ENCODE peak calls at places on chromosome 1, in seven cellular contexts. One of them, this sample, is unnamed.

GRCh38 chr1:220966874-220967631 is 87.8 kb downstream of the HLX start:
- DNase-seq in Calu3: no peak
- DNase-seq in GM13976: no peak
- DNase-seq in choroid plexus epithelial cell: no peak
- DNase-seq in cortex of kidney: no peak
- DNase-seq in EH: peak
- DNase-seq in stimulated activated naive CD8-positive, alpha-beta T cell treated with anti-CD3 and anti-CD28 coated beads, Interleukin-15, Interleukin-2, amounts not matched to agents 100 U/mL and 50 U/mL, for 24 hours: no peak
- DNase-seq in this sample: no peak

GRCh38 chr1:103250441-103250861 is 142.1 kb upstream of the COL11A1 start:
- DNase-seq in Calu3: no peak
- DNase-seq in GM13976: no peak
- DNase-seq in choroid plexus epithelial cell: peak
- DNase-seq in cortex of kidney: no peak
- DNase-seq in EH: peak
- DNase-seq in stimulated activated naive CD8-positive, alpha-beta T cell treated with anti-CD3 and anti-CD28 coated beads, Interleukin-15, Interleukin-2, amounts not matched to agents 100 U/mL and 50 U/mL, for 24 hours: no peak
- DNase-seq in this sample: no peak

GRCh38 chr1:114746450-114747121 is 11.2 kb downstream of the CSDE1 start:
- DNase-seq in Calu3: no peak
- DNase-seq in GM13976: no peak
- DNase-seq in choroid plexus epithelial cell: no peak
- DNase-seq in cortex of kidney: no peak
- DNase-seq in EH: no peak
- DNase-seq in stimulated activated naive CD8-positive, alpha-beta T cell treated with anti-CD3 and anti-CD28 coated beads, Interleukin-15, Interleukin-2, amounts not matched to agents 100 U/mL and 50 U/mL, for 24 hours: no peak
- DNase-seq in this sample: no peak

GRCh38 chr1:183808296-183809027 is 3.5 kb downstream of the RGL1 start:
- DNase-seq in Calu3: no peak
- DNase-seq in GM13976: no peak
- DNase-seq in choroid plexus epithelial cell: no peak
- DNase-seq in cortex of kidney: no peak
- DNase-seq in EH: peak
- DNase-seq in stimulated activated naive CD8-positive, alpha-beta T cell treated with anti-CD3 and anti-CD28 coated beads, Interleukin-15, Interleukin-2, amounts not matched to agents 100 U/mL and 50 U/mL, for 24 hours: no peak
- DNase-seq in this sample: no peak

GRCh38 chr1:1781526-1781903 is 3.2 kb upstream of the NADK start:
- DNase-seq in Calu3: no peak
- DNase-seq in GM13976: no peak
- DNase-seq in choroid plexus epithelial cell: no peak
- DNase-seq in cortex of kidney: no peak
- DNase-seq in EH: no peak
- DNase-seq in stimulated activated naive CD8-positive, alpha-beta T cell treated with anti-CD3 and anti-CD28 coated beads, Interleukin-15, Interleukin-2, amounts not matched to agents 100 U/mL and 50 U/mL, for 24 hours: no peak
- DNase-seq in this sample: no peak

GRCh38 chr1:200179126-200179780 is 151.7 kb downstream of the NR5A2 start:
- DNase-seq in Calu3: no peak
- DNase-seq in GM13976: no peak
- DNase-seq in choroid plexus epithelial cell: peak
- DNase-seq in cortex of kidney: no peak
- DNase-seq in EH: peak
- DNase-seq in stimulated activated naive CD8-positive, alpha-beta T cell treated with anti-CD3 and anti-CD28 coated beads, Interleukin-15, Interleukin-2, amounts not matched to agents 100 U/mL and 50 U/mL, for 24 hours: no peak
- DNase-seq in this sample: no peak

GRCh38 chr1:233904979-233905415 is 521 bp downstream of the SLC35F3 start:
- DNase-seq in Calu3: peak
- DNase-seq in GM13976: no peak
- DNase-seq in choroid plexus epithelial cell: no peak
- DNase-seq in cortex of kidney: no peak
- DNase-seq in EH: peak
- DNase-seq in stimulated activated naive CD8-positive, alpha-beta T cell treated with anti-CD3 and anti-CD28 coated beads, Interleukin-15, Interleukin-2, amounts not matched to agents 100 U/mL and 50 U/mL, for 24 hours: peak
- DNase-seq in this sample: no peak

GRCh38 chr1:24584103-24584764 is 28.3 kb downstream of the NCMAP start:
- DNase-seq in Calu3: no peak
- DNase-seq in GM13976: no peak
- DNase-seq in choroid plexus epithelial cell: no peak
- DNase-seq in cortex of kidney: no peak
- DNase-seq in EH: no peak
- DNase-seq in stimulated activated naive CD8-positive, alpha-beta T cell treated with anti-CD3 and anti-CD28 coated beads, Interleukin-15, Interleukin-2, amounts not matched to agents 100 U/mL and 50 U/mL, for 24 hours: no peak
- DNase-seq in this sample: no peak

GRCh38 chr1:145782166-145783099 is 41.5 kb downstream of the RNF115 start:
- DNase-seq in Calu3: peak
- DNase-seq in GM13976: no peak
- DNase-seq in choroid plexus epithelial cell: peak
- DNase-seq in cortex of kidney: no peak
- DNase-seq in EH: peak
- DNase-seq in stimulated activated naive CD8-positive, alpha-beta T cell treated with anti-CD3 and anti-CD28 coated beads, Interleukin-15, Interleukin-2, amounts not matched to agents 100 U/mL and 50 U/mL, for 24 hours: no peak
- DNase-seq in this sample: no peak

GRCh38 chr1:182616130-182617074 is 12.2 kb upstream of the RGS16 start:
- DNase-seq in Calu3: peak
- DNase-seq in GM13976: peak
- DNase-seq in choroid plexus epithelial cell: peak
- DNase-seq in cortex of kidney: no peak
- DNase-seq in EH: peak
- DNase-seq in stimulated activated naive CD8-positive, alpha-beta T cell treated with anti-CD3 and anti-CD28 coated beads, Interleukin-15, Interleukin-2, amounts not matched to agents 100 U/mL and 50 U/mL, for 24 hours: peak
- DNase-seq in this sample: peak

GRCh38 chr1:89519779-89520358 is 4.8 kb upstream of the LRRC8B start:
- DNase-seq in Calu3: peak
- DNase-seq in GM13976: peak
- DNase-seq in choroid plexus epithelial cell: peak
- DNase-seq in cortex of kidney: no peak
- DNase-seq in EH: peak
- DNase-seq in stimulated activated naive CD8-positive, alpha-beta T cell treated with anti-CD3 and anti-CD28 coated beads, Interleukin-15, Interleukin-2, amounts not matched to agents 100 U/mL and 50 U/mL, for 24 hours: peak
- DNase-seq in this sample: peak

GRCh38 chr1:203043830-203044545 is 17.7 kb downstream of the PPFIA4 start:
- DNase-seq in Calu3: no peak
- DNase-seq in GM13976: no peak
- DNase-seq in choroid plexus epithelial cell: no peak
- DNase-seq in cortex of kidney: no peak
- DNase-seq in EH: no peak
- DNase-seq in stimulated activated naive CD8-positive, alpha-beta T cell treated with anti-CD3 and anti-CD28 coated beads, Interleukin-15, Interleukin-2, amounts not matched to agents 100 U/mL and 50 U/mL, for 24 hours: no peak
- DNase-seq in this sample: no peak

GRCh38 chr1:156115514-156116374 is 1.2 kb downstream of the LMNA start:
- DNase-seq in Calu3: peak
- DNase-seq in GM13976: no peak
- DNase-seq in choroid plexus epithelial cell: peak
- DNase-seq in cortex of kidney: no peak
- DNase-seq in EH: peak
- DNase-seq in stimulated activated naive CD8-positive, alpha-beta T cell treated with anti-CD3 and anti-CD28 coated beads, Interleukin-15, Interleukin-2, amounts not matched to agents 100 U/mL and 50 U/mL, for 24 hours: no peak
- DNase-seq in this sample: no peak